ENCODE peak calls at places on chromosomes 6 and 20, in eight cellular contexts. F is prostate gland, X is spleen, V is mesenchymal stem cell, Q is lower lobe of right lung, L is endodermal cell, B is fibroblast of lung, J is GM23248. T is an unnamed sample. For H3K4me1 and H3K9me3, the result is how much of the 10 kb centered on the place peaks cover.

GRCh38 chr20:2101057-2101934 is at the start of gene STK35:
- DNase-seq in L (peak), V (no peak), J (no peak), F (peak), B (no peak), Q (no peak), X (no peak), T (no peak)

GRCh38 chr6:47483516-47483852 is 5.9 kb downstream of the CD2AP start:
- DNase-seq in L (no peak), J (peak), B (no peak), V (peak), X (no peak), F (no peak), Q (no peak), T (no peak)

GRCh38 chr6:40688214-40688761 is 101.1 kb upstream of the LRFN2 start:
- DNase-seq in F (no peak), Q (no peak), B (no peak), J (no peak), V (no peak), X (no peak), L (no peak), T (no peak)

GRCh38 chr6:23532227-23532626 is 593.8 kb upstream of the NRSN1 start:
- DNase-seq in J (peak), F (no peak), V (no peak), Q (no peak), X (no peak), B (peak), L (no peak), T (no peak)

GRCh38 chr6:101083533-101084172 is 202.5 kb upstream of the ASCC3 start:
- DNase-seq in L (no peak), B (peak), X (no peak), V (peak), Q (no peak), J (peak), F (no peak), T (no peak)

GRCh38 chr6:157490870-157491269 is 109.9 kb downstream of the ZDHHC14 start:
- DNase-seq in L (no peak), V (no peak), F (no peak), J (no peak), X (no peak), B (no peak), Q (no peak), T (no peak)

GRCh38 chr20:23035731-23036130 is 619 bp downstream of the SSTR4 start:
- DNase-seq in X (no peak), L (no peak), Q (no peak), J (no peak), F (no peak), B (no peak), V (no peak), T (no peak)

GRCh38 chr6:53165333-53165732 is 16.7 kb upstream of the GCM1 start:
- DNase-seq in Q (no peak), X (no peak), V (peak), F (no peak), J (peak), B (peak), L (no peak), T (no peak)

GRCh38 chr20:24961384-24962181 is 12.5 kb downstream of the CST7 start:
- DNase-seq in L (peak), V (no peak), B (no peak), F (no peak), Q (peak), J (no peak), X (peak), T (no peak)

GRCh38 chr6:119390276-119390793 is 40.8 kb upstream of the MAN1A1 start:
- DNase-seq in V (peak), Q (no peak), X (no peak), J (no peak), F (no peak), L (no peak), B (no peak), T (no peak)

GRCh38 chr20:34891166-34892062 is 15.0 kb downstream of the ACSS2 start:
- DNase-seq in B (peak), J (peak), L (no peak), V (peak), X (no peak), F (no peak), Q (no peak), T (no peak)

GRCh38 chr6:15510536-15511247 is 152.1 kb downstream of the DTNBP1 start:
- DNase-seq in V (no peak), J (no peak), F (peak), B (no peak), L (no peak), X (peak), Q (no peak), T (no peak)

GRCh38 chr6:166936079-166936787 is 20.1 kb downstream of the RNASET2 start:
- DNase-seq in X (peak), F (no peak), Q (no peak), V (no peak), J (no peak), B (no peak), L (no peak), T (no peak)

GRCh38 chr6:94377835-94378234 is 958.5 kb upstream of the EPHA7 start:
- DNase-seq in V (no peak), X (no peak), Q (no peak), F (no peak), B (no peak), L (no peak), J (no peak), T (no peak)

GRCh38 chr6:84166395-84166794 is 61.0 kb downstream of the CEP162 start:
- DNase-seq in J (no peak), F (no peak), B (no peak), Q (no peak), X (no peak), L (no peak), V (no peak), T (no peak)

GRCh38 chr6:148414836-148415235 is 72.2 kb downstream of the SASH1 start:
- DNase-seq in J (peak), X (no peak), B (peak), Q (no peak), V (peak), F (no peak), L (no peak), T (no peak)

GRCh38 chr6:19837511-19838441 is 606 bp downstream of the ID4 start:
- DNase-seq in F (peak), V (peak), B (peak), X (no peak), L (peak), J (peak), Q (peak), T (no peak)

GRCh38 chr20:61662946-61663460 is 402.7 kb downstream of the TAF4 start:
- DNase-seq in J (no peak), V (no peak), F (no peak), Q (no peak), X (peak), B (no peak), L (no peak), T (no peak)

GRCh38 chr20:34390769-34391447 is 27.8 kb downstream of the ITCH start:
- DNase-seq in L (no peak), J (peak), X (no peak), B (peak), V (peak), Q (peak), F (no peak), T (peak)

GRCh38 chr6:75402296-75402695 is 91.3 kb downstream of the FILIP1 start:
- DNase-seq in X (no peak), J (peak), B (peak), L (no peak), Q (no peak), F (no peak), V (peak), T (no peak)

GRCh38 chr6:10414766-10415592 is at the start of gene TFAP2A:
- DNase-seq in B (no peak), F (peak), X (no peak), L (peak), V (peak), Q (no peak), J (peak), T (no peak)

GRCh38 chr6:33117826-33118277 is 42.1 kb downstream of the HLA-DPB1 start:
- DNase-seq in L (peak), J (no peak), F (no peak), B (no peak), V (no peak), Q (no peak), X (no peak), T (no peak)

GRCh38 chr20:11337361-11338130 is 580.1 kb upstream of the BTBD3 start:
- DNase-seq in B (no peak), F (no peak), L (peak), J (no peak), Q (no peak), X (no peak), V (no peak), T (no peak)

GRCh38 chr6:134787261-134787871 is 162.5 kb downstream of the ALDH8A1 start:
- DNase-seq in B (peak), Q (no peak), F (no peak), V (peak), L (no peak), X (no peak), J (peak), T (no peak)

GRCh38 chr6:7684843-7685242 is 41.1 kb upstream of the BMP6 start:
- DNase-seq in V (no peak), J (no peak), F (no peak), X (no peak), Q (no peak), B (no peak), L (peak), T (no peak)

GRCh38 chr6:14763139-14763538 is 482.7 kb upstream of the JARID2 start:
- DNase-seq in F (no peak), Q (no peak), J (peak), L (no peak), V (peak), X (no peak), B (peak), T (no peak)

GRCh38 chr6:31971279-31971992 is 502 bp downstream of the DXO start:
- DNase-seq in X (peak), F (no peak), B (no peak), V (no peak), J (no peak), Q (peak), L (no peak), T (peak)

GRCh38 chr20:34365765-34366213 is 2.7 kb downstream of the ITCH start:
- DNase-seq in X (no peak), B (no peak), F (no peak), L (no peak), V (no peak), Q (no peak), J (no peak), T (peak)

GRCh38 chr20:24819331-24819965 is 129.6 kb upstream of the CST7 start:
- DNase-seq in F (no peak), V (no peak), B (no peak), J (peak), Q (no peak), L (no peak), X (peak), T (no peak)

GRCh38 chr20:12660918-12661317 is 347.9 kb upstream of the SPTLC3 start:
- DNase-seq in V (no peak), F (no peak), X (no peak), B (no peak), L (peak), J (no peak), Q (no peak), T (no peak)

GRCh38 chr20:17612975-17613327 is 43.1 kb downstream of the DSTN start:
- DNase-seq in J (no peak), X (no peak), F (no peak), Q (no peak), V (no peak), L (no peak), B (no peak), T (no peak)

GRCh38 chr6:165600606-165601005 is 62.4 kb downstream of the PDE10A start:
- DNase-seq in F (no peak), Q (no peak), J (no peak), X (no peak), B (no peak), V (no peak), L (no peak), T (no peak)

GRCh38 chr6:140283197-140283596 is 908.7 kb upstream of the CITED2 start:
- DNase-seq in F (no peak), V (no peak), J (no peak), Q (no peak), L (no peak), B (no peak), X (no peak), T (no peak)

GRCh38 chr6:20302702-20303251 is 90.5 kb upstream of the MBOAT1 start:
- DNase-seq in L (no peak), J (peak), X (no peak), V (peak), B (peak), F (no peak), Q (no peak), T (no peak)

GRCh38 chr6:56535626-56536025 is 107.1 kb downstream of the DST start:
- DNase-seq in B (no peak), L (no peak), F (no peak), V (no peak), J (no peak), Q (no peak), X (no peak), T (no peak)

GRCh38 chr6:42257614-42258013 is 40.0 kb upstream of the MRPS10 start:
- DNase-seq in V (no peak), L (peak), F (no peak), Q (no peak), B (no peak), J (no peak), X (no peak), T (no peak)

GRCh38 chr6:42259286-42259685 is 41.6 kb upstream of the MRPS10 start:
- DNase-seq in J (no peak), F (no peak), X (no peak), Q (no peak), B (no peak), V (no peak), L (no peak), T (no peak)

GRCh38 chr6:42260972-42261371 is 43.3 kb upstream of the MRPS10 start:
- DNase-seq in F (no peak), L (peak), J (peak), B (peak), V (peak), X (no peak), Q (no peak), T (no peak)

GRCh38 chr6:42260424-42260888 is 42.8 kb upstream of the MRPS10 start:
- DNase-seq in F (no peak), L (peak), V (peak), Q (no peak), X (no peak), B (no peak), J (no peak), T (no peak)

GRCh38 chr6:42259841-42260395 is 42.3 kb upstream of the MRPS10 start:
- DNase-seq in Q (no peak), X (no peak), L (no peak), B (no peak), F (no peak), V (no peak), J (no peak), T (no peak)
- H3K4me3 ChIP-seq in Q (no peak), X (no peak), L (no peak), B (no peak), F (no peak), V (peak), J (no peak), T (no peak)

GRCh38 chr20:31566658-31567379 is 38.3 kb upstream of the ID1 start:
- DNase-seq in L (peak), X (no peak), B (no peak), F (no peak), V (no peak), Q (no peak), J (no peak), T (no peak)
- H3K4me1 ChIP-seq in L (under half), X (under half), B (under half), F (under half), V (half or more), Q (under half), J (under half), T (under half)

GRCh38 chr6:17884501-17885039 is 102.9 kb downstream of the KIF13A start:
- DNase-seq in V (no peak), B (no peak), L (no peak), J (peak), X (no peak), F (no peak), Q (no peak), T (no peak)
- H3K9me3 ChIP-seq in V (under half), B (under half), L (under half), J (under half), X (under half), F (under half), Q (under half), T (under half)

DNA sequence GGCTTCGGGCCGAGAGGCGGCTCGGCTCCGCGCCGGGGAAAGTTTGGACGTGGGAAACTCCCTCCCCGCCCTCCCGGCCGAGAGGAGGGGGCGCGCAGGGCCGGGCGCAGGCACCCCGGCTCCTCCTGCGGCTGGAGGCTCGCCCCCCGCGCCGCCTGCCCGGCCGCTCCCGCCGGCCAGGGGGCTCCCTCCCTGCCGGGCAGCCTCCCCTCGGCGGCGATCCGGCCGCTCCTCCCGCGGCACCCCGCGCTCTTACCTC is 370 bp downstream of the CDH22 start:
- DNase-seq in X (no peak), Q (no peak), V (no peak), F (no peak), J (no peak), L (no peak), B (no peak), T (no peak)
- H3K4me3 ChIP-seq in X (peak), Q (peak), V (no peak), F (peak), J (peak), L (peak), B (no peak), T (no peak)

GRCh38 chr6:34665019-34665418 is 31.5 kb downstream of the ILRUN start:
- DNase-seq in L (no peak), V (no peak), J (no peak), X (no peak), Q (no peak), B (no peak), F (no peak), T (no peak)

GRCh38 chr6:34661379-34661778 is 35.2 kb downstream of the ILRUN start:
- DNase-seq in B (no peak), X (no peak), L (no peak), F (no peak), J (no peak), V (no peak), Q (no peak), T (no peak)

GRCh38 chr6:34664270-34664971 is 32.1 kb downstream of the ILRUN start:
- DNase-seq in L (no peak), F (no peak), B (peak), Q (no peak), V (peak), J (peak), X (no peak), T (no peak)

GRCh38 chr6:34663371-34663770 is 33.2 kb downstream of the ILRUN start:
- DNase-seq in B (no peak), L (no peak), V (no peak), Q (no peak), X (no peak), F (no peak), J (no peak), T (no peak)

GRCh38 chr6:34663887-34664269 is 32.7 kb downstream of the ILRUN start:
- DNase-seq in B (peak), V (peak), J (peak), L (no peak), X (no peak), Q (no peak), F (no peak), T (no peak)
- H3K4me1 ChIP-seq in B (under half), V (under half), J (under half), L (under half), X (under half), Q (under half), F (under half), T (under half)

DNA sequence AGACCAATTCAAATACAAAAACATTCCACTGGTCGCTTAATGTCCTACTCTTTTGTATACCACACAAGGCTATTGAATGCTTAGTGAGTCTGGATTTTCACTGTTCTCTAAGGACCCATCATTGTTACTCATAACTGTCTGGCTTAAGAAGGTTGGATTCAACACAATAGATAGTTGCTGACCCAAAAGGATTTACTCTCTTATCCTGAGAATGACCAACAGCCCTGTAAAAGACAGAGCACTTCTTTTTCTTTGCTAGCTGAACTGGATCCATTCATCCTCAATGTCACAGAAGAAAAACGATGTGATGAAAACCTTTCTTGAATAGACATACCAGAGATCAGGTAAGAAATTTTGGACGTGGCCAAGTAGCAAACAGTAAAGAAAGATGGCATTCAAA is 645.6 kb downstream of the KHDRBS2 start:
- DNase-seq in B (no peak), J (no peak), V (no peak), X (no peak), L (no peak), F (no peak), Q (no peak), T (no peak)
- H3K9me3 ChIP-seq in B (under half), J (under half), V (under half), X (under half), L (under half), F (under half), Q (under half), T (under half)

DNA sequence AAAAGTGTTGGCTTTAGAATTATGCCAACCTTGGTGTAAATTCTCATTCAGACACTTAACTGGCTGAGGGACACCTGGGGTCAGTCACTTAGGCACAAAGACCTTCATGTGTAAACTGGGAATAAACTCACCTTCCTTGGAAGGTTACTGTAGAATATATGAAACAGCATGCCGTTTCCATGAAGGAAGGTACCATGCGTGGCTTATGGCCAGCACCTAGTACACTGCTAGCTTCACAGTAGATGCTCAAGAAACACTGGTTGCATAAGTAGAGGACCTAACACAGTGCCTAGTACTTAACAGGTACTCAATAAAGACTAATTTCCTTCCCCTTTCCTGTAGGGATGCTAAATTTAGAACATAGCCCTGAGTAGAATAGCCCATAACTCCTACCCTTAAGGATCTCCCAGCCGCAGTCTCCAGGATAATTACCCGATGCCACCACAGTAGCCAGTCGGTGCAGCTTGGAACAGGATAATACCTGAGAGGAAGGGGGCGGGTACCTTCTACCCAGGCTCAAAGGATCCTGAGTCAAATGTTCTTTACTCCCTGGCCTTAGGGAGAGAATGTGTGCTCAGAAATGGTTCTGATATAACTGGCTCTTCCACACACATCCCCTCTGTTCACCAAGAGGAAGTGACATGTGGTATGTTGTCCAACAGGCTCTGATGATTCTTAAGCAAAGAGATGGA is 3.6 kb downstream of the BCL2L1 start:
- DNase-seq in Q (no peak), X (no peak), V (no peak), F (peak), L (no peak), J (no peak), B (no peak), T (no peak)
- H3K4me3 ChIP-seq in Q (peak), X (peak), V (peak), F (peak), L (peak), J (peak), B (peak), T (peak)

DNA sequence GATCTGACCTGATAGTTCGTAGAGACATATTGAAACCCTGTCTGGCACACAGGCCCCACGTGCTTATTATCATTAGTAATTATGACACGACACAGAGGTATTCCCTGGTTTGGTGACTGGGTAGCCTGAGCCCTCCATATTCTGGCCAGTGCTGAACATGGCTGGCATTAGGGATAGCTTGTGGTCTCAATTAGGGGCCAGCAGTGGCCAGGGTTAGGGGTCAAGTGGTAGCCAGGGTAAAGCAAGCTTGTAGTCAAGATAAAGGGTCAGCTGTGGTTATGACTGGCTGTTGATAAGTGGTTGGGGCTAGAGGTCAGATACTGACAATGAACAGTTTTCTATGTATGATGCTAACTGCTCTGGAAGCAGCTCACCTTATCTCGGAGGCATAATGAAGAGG is 66.5 kb downstream of the VEGFA start:
- DNase-seq in J (peak), F (no peak), Q (no peak), V (peak), L (no peak), B (no peak), X (no peak), T (no peak)
- H3K4me1 ChIP-seq in J (under half), F (under half), Q (under half), V (under half), L (under half), B (under half), X (under half), T (under half)

GRCh38 chr6:22184371-22184770 is 112.5 kb downstream of the PRL start:
- DNase-seq in B (no peak), L (no peak), X (no peak), F (no peak), Q (no peak), V (no peak), J (no peak), T (no peak)
- H3K9me3 ChIP-seq in B (under half), L (half or more), X (half or more), F (under half), Q (under half), V (under half), J (under half), T (under half)

T was measured in CD8-positive, alpha-beta memory T cell.